ENCODE peak calls at places on chromosomes 13 and 19, in eight cellular contexts. Z is AG09309; N is cardiac muscle cell; E is WTC11; M is dorsolateral prefrontal cortex; I is CD8-positive, alpha-beta T cell; T is GM12865; D is foreskin fibroblast. U is an unnamed sample.

GRCh38 chr13:30158774-30159445 is 148.4 kb downstream of the KATNAL1 start:
- DNase-seq in E (no peak), M (no peak), N (no peak), D (peak), I (no peak), T (peak), Z (peak), U (no peak)

GRCh38 chr13:85503797-85504196 is 295.4 kb downstream of the SLITRK6 start:
- DNase-seq in T (no peak), Z (no peak), N (no peak), E (no peak), I (no peak), D (peak), M (no peak), U (no peak)

GRCh38 chr19:6412111-6412999 is 12.3 kb downstream of the KHSRP start:
- DNase-seq in Z (no peak), N (peak), T (peak), D (peak), I (peak), E (peak), M (no peak), U (peak)

GRCh38 chr19:38674388-38675133 is 27.1 kb downstream of the ACTN4 start:
- DNase-seq in I (no peak), T (no peak), M (no peak), Z (no peak), D (peak), E (no peak), N (peak), U (no peak)

GRCh38 chr19:18328340-18329034 is 5.6 kb upstream of the LSM4 start:
- DNase-seq in E (peak), D (peak), Z (peak), T (peak), M (peak), I (peak), N (peak), U (peak)

GRCh38 chr13:55577847-55578210 is 1562.9 kb upstream of the PRR20A start:
- DNase-seq in T (no peak), M (no peak), N (no peak), I (no peak), D (no peak), Z (no peak), E (peak), U (no peak)

GRCh38 chr13:113971471-113972231 is 2.2 kb downstream of the C13orf46 start:
- DNase-seq in N (no peak), Z (no peak), D (no peak), E (peak), M (peak), I (no peak), T (no peak), U (peak)

GRCh38 chr19:9431475-9431874 is 3.9 kb downstream of the ZNF266 start:
- DNase-seq in N (peak), T (no peak), E (peak), D (peak), M (no peak), Z (no peak), I (no peak), U (no peak)

GRCh38 chr13:108944760-108945159 is 315.3 kb downstream of the MYO16 start:
- DNase-seq in M (no peak), I (no peak), E (no peak), N (no peak), T (no peak), D (peak), Z (peak), U (no peak)

GRCh38 chr13:60260440-60260839 is 96.7 kb upstream of the DIAPH3 start:
- DNase-seq in M (no peak), D (no peak), N (no peak), T (no peak), E (peak), Z (no peak), I (no peak), U (no peak)

GRCh38 chr13:99658266-99658991 is 157.2 kb downstream of the TM9SF2 start:
- DNase-seq in T (peak), N (peak), E (peak), M (peak), D (peak), Z (peak), I (peak), U (peak)

GRCh38 chr13:107370036-107370785 is 802.3 kb upstream of the ARGLU1 start:
- DNase-seq in I (no peak), E (no peak), N (no peak), M (no peak), T (no peak), Z (no peak), D (peak), U (no peak)

GRCh38 chr13:34933349-34933748 is 8.7 kb upstream of the NBEA start:
- DNase-seq in D (no peak), I (no peak), M (no peak), T (no peak), N (no peak), E (no peak), Z (no peak), U (no peak)

GRCh38 chr19:37936166-37936565 is 29.2 kb downstream of the SIPA1L3 start:
- DNase-seq in I (no peak), T (no peak), Z (no peak), M (no peak), E (no peak), N (no peak), D (no peak), U (no peak)

GRCh38 chr19:42655748-42656147 is 61.0 kb upstream of the CEACAM8 start:
- DNase-seq in I (no peak), Z (no peak), M (no peak), D (no peak), N (no peak), E (no peak), T (no peak), U (no peak)

DNA sequence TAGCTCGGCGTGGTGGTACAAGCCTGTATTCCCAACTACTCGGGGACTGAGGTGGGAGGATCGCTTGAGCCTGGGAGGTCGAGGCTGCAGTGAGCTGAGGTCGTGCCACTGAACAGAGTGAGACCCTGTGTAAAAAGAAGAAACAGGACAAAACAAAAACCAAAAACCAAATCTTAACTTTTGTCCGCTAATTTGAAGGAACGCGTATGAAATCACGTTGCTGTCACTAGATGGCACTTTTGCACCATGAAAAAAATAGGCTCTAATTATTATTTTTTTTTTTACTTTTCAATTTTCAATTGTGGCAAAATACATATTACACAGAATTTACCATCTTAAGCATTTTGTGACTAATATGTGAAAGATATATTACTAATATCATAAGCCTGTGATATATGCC is 17.6 kb upstream of the ZNF835 start:
- DNase-seq in I (no peak), Z (no peak), D (peak), T (no peak), E (no peak), M (no peak), N (no peak), U (no peak)
- TF ChIP-seq CTCF in I (no peak), Z (no peak), D (no peak), T (no peak), E (no peak), M (peak), N (no peak), U (no peak)

GRCh38 chr19:5292843-5293606 is 47.6 kb downstream of the PTPRS start:
- DNase-seq in T (peak), E (peak), Z (no peak), I (peak), D (peak), N (peak), M (peak), U (peak)
- TF ChIP-seq CTCF in T (no peak), E (no peak), Z (no peak), I (no peak), D (no peak), N (no peak), M (no peak), U (no peak)

GRCh38 chr19:2221918-2222317 is 14.2 kb downstream of the PLEKHJ1 start:
- DNase-seq in D (no peak), T (no peak), I (no peak), M (no peak), Z (no peak), E (no peak), N (peak), U (no peak)
- TF ChIP-seq CTCF in D (no peak), T (no peak), I (no peak), M (no peak), Z (peak), E (no peak), N (peak), U (peak)

GRCh38 chr13:94632227-94632980 is 30.7 kb downstream of the GPR180 start:
- DNase-seq in I (no peak), M (no peak), T (no peak), D (no peak), Z (no peak), N (no peak), E (no peak), U (no peak)

GRCh38 chr13:94630858-94631257 is 29.2 kb downstream of the GPR180 start:
- DNase-seq in N (no peak), T (no peak), D (no peak), E (no peak), Z (no peak), I (no peak), M (no peak), U (no peak)
- TF ChIP-seq CTCF in N (no peak), T (no peak), D (no peak), E (no peak), Z (no peak), I (no peak), M (no peak), U (no peak)

GRCh38 chr19:36488816-36489138 is 584 bp downstream of the ZNF566 start:
- DNase-seq in M (no peak), T (peak), I (no peak), N (peak), E (no peak), Z (no peak), D (peak), U (no peak)
- TF ChIP-seq CTCF in M (no peak), T (no peak), I (no peak), N (no peak), E (no peak), Z (no peak), D (no peak), U (no peak)

GRCh38 chr13:96091164-96091931 is 1.4 kb downstream of the HS6ST3 start:
- DNase-seq in D (peak), N (peak), I (no peak), E (peak), Z (no peak), T (peak), M (peak), U (peak)
- TF ChIP-seq CTCF in D (no peak), N (no peak), I (no peak), E (no peak), Z (no peak), T (no peak), M (no peak), U (no peak)

GRCh38 chr13:45269204-45269603 is 68.4 kb upstream of the KCTD4 start:
- DNase-seq in E (no peak), I (no peak), Z (no peak), M (no peak), D (no peak), N (no peak), T (no peak), U (no peak)
- TF ChIP-seq CTCF in E (no peak), I (no peak), Z (no peak), M (no peak), D (no peak), N (no peak), T (no peak), U (no peak)

GRCh38 chr19:1608414-1609391 is 3.4 kb upstream of the UQCR11 start:
- DNase-seq in E (no peak), D (peak), M (no peak), I (peak), Z (no peak), T (no peak), N (no peak), U (no peak)
- TF ChIP-seq CTCF in E (no peak), D (no peak), M (no peak), I (no peak), Z (no peak), T (no peak), N (no peak), U (no peak)

DNA sequence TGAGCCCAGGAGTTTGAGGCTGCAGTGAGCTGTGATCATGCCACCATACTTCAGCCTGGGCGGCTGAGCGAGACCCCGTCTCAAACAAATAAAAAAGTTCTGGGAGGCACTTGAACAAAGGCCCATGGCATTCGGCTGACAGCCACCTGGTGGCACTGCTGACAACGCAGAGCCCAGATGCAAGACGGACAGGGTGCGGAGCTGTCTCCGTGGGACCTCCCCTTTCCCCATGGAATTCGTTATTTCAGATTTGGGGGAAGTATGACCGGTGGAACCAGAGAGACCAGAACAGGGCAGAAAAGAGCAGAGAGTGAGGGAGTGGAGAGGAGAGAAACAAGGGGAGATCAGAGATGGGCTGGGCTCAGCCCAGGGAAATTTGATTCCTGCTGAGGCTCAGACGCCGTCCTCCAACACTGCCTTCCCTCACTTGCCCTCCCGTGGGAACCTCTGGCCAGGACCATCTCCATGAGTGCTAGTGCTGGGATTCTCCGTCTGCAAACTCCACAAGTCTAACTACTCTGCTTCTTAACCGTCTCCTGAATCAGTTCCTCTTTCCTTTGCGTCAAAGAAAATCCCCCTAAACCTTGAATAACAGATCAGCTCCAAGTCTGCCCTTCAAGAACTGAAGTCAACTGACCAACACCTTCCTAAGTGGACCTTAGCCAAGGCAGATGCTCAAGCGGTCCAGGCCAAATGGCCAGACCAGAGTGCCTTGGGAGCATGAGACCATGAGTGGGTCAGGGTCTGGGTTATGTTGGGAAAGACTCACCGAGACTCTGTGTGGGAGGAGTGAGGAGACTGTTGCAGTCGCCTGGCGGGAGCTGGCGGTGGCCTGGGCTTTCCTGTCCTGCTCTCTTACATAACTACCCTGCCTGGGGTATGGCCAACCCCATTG is 11.9 kb upstream of the ATF5 start:
- DNase-seq in N (no peak), Z (no peak), M (no peak), I (no peak), T (no peak), E (peak), D (peak), U (no peak)
- TF ChIP-seq CTCF in N (no peak), Z (no peak), M (no peak), I (no peak), T (peak), E (peak), D (no peak), U (peak)